ENCODE peak calls at places on chromosome 1, in eight cellular contexts. G, C, L, N, H, K, V and U are unnamed samples.

GRCh38 chr1:119885903-119886783 is 10.2 kb downstream of the ADAM30 start:
- DNase-seq in K (no peak), G (no peak), N (no peak), L (no peak), V (peak; percentile 43), C (no peak), H (peak; percentile 74), U (no peak)

GRCh38 chr1:190679032-190679431 is 201.4 kb upstream of the BRINP3 start:
- DNase-seq in N (no peak), V (peak; percentile 25), C (no peak), L (no peak), G (no peak), K (no peak), H (no peak), U (no peak)

GRCh38 chr1:24413350-24414163 is at the start of gene STPG1:
- DNase-seq in N (peak; percentile 59), K (peak; percentile 69), C (peak; percentile 54), G (peak; percentile 70), L (peak; percentile 89), H (peak; percentile 91), V (peak; percentile 86), U (peak; percentile 84)

GRCh38 chr1:3714284-3714741 is 37.9 kb upstream of the CCDC27 start:
- DNase-seq in H (no peak), K (no peak), V (no peak), N (no peak), G (no peak), C (no peak), L (no peak), U (no peak)

GRCh38 chr1:224014328-224014649 is 99.6 kb upstream of the FBXO28 start:
- DNase-seq in K (no peak), N (no peak), C (no peak), V (no peak), G (no peak), L (no peak), H (no peak), U (no peak)

GRCh38 chr1:224432141-224432540 is 2.5 kb downstream of the WDR26 start:
- DNase-seq in C (no peak), L (no peak), G (no peak), V (no peak), K (no peak), H (no peak), N (no peak), U (no peak)

GRCh38 chr1:27388337-27389005 is 4.0 kb upstream of the GPR3 start:
- DNase-seq in L (peak; percentile 88), H (peak; percentile 84), N (peak; percentile 40), G (peak; percentile 68), C (peak; percentile 51), V (peak; percentile 57), K (no peak), U (peak; percentile 57)

GRCh38 chr1:197910120-197911110 is 6.8 kb upstream of the LHX9 start:
- DNase-seq in G (no peak), L (no peak), K (no peak), H (no peak), C (no peak), V (no peak), N (no peak), U (no peak)

GRCh38 chr1:192846950-192847349 is 38.1 kb downstream of the RGS2 start:
- DNase-seq in L (no peak), C (no peak), H (no peak), G (no peak), N (no peak), K (no peak), V (peak; percentile 51), U (no peak)

GRCh38 chr1:47411441-47411840 is 4.6 kb upstream of the FOXE3 start:
- DNase-seq in L (no peak), C (no peak), G (no peak), K (no peak), N (no peak), H (no peak), V (peak; percentile 45), U (no peak)

GRCh38 chr1:203628185-203628996 is 1.8 kb downstream of the ATP2B4 start:
- DNase-seq in N (no peak), V (peak; percentile 65), C (no peak), H (no peak), G (peak; percentile 68), K (peak; percentile 26), L (peak; percentile 86), U (no peak)

GRCh38 chr1:84973493-84974334 is 23.2 kb downstream of the MCOLN2 start:
- DNase-seq in H (no peak), G (no peak), N (no peak), C (no peak), V (no peak), K (no peak), L (no peak), U (no peak)

GRCh38 chr1:63789856-63790605 is 16.2 kb downstream of the ROR1 start:
- DNase-seq in K (no peak), H (no peak), V (no peak), L (no peak), G (no peak), C (no peak), N (no peak), U (no peak)

GRCh38 chr1:174875306-174875705 is 124.4 kb upstream of the CACYBP start:
- DNase-seq in V (peak; percentile 85), H (peak; percentile 85), C (peak; percentile 35), G (no peak), L (no peak), K (no peak), N (peak; percentile 5), U (no peak)

GRCh38 chr1:210259496-210259895 is 26.9 kb downstream of the SERTAD4 start:
- DNase-seq in G (no peak), N (no peak), K (peak; percentile 68), C (no peak), V (no peak), H (no peak), L (no peak), U (no peak)

GRCh38 chr1:200641175-200641489 is 20.6 kb upstream of the KIF14 start:
- DNase-seq in C (no peak), N (no peak), L (no peak), H (no peak), V (peak; percentile 58), G (no peak), K (no peak), U (no peak)

GRCh38 chr1:70906790-70907189 is 140.8 kb downstream of the PTGER3 start:
- DNase-seq in N (no peak), G (no peak), K (no peak), C (no peak), V (no peak), H (no peak), L (no peak), U (no peak)

GRCh38 chr1:14850563-14850962 is 252.1 kb downstream of the KAZN start:
- DNase-seq in C (no peak), N (no peak), L (no peak), H (peak; percentile 56), G (no peak), K (no peak), V (no peak), U (no peak)

GRCh38 chr1:230361941-230362340 is 64.2 kb downstream of the PGBD5 start:
- DNase-seq in K (no peak), H (no peak), N (no peak), C (no peak), L (no peak), G (no peak), V (no peak), U (no peak)

GRCh38 chr1:111789077-111789476 is 33.4 kb downstream of the DDX20 start:
- DNase-seq in G (no peak), V (no peak), H (no peak), K (no peak), L (no peak), N (no peak), C (no peak), U (no peak)

GRCh38 chr1:223622132-223622842 is 43.2 kb downstream of the CAPN8 start:
- DNase-seq in H (peak; percentile 37), L (no peak), C (no peak), G (no peak), K (no peak), N (no peak), V (no peak), U (no peak)

GRCh38 chr1:219092206-219092605 is 81.5 kb upstream of the LYPLAL1 start:
- DNase-seq in H (no peak), N (no peak), C (no peak), V (peak; percentile 74), K (peak; percentile 34), G (no peak), L (no peak), U (no peak)

GRCh38 chr1:51072040-51072439 is 30.0 kb upstream of the C1orf185 start:
- DNase-seq in K (no peak), G (no peak), L (peak; percentile 67), H (no peak), C (no peak), V (no peak), N (no peak), U (no peak)

GRCh38 chr1:22334860-22335550 is 116.6 kb upstream of the ZBTB40 start:
- DNase-seq in N (no peak), K (no peak), L (no peak), G (no peak), V (no peak), H (no peak), C (no peak), U (no peak)

GRCh38 chr1:116949213-116949985 is 39.7 kb downstream of the PTGFRN start:
- DNase-seq in K (no peak), N (no peak), L (no peak), V (no peak), G (no peak), H (no peak), C (no peak), U (no peak)